ENCODE peak calls at places on chromosomes 1 and 21, in seven cellular contexts. One of them, this sample, is unnamed.

GRCh38 chr1:12567288-12567819 is 50.7 kb downstream of the DHRS3 start:
- DNase-seq in T-helper 2 cell: no peak
- DNase-seq in GM04504: no peak
- DNase-seq in heart left ventricle: no peak
- DNase-seq in ovary: no peak
- DNase-seq in CD4-positive, alpha-beta T cell: no peak
- DNase-seq in HS-5: no peak
- DNase-seq in this sample: no peak

GRCh38 chr1:153651771-153652170 is 6.7 kb upstream of the SNAPIN start:
- DNase-seq in T-helper 2 cell: no peak
- DNase-seq in GM04504: no peak
- DNase-seq in heart left ventricle: no peak
- DNase-seq in ovary: no peak
- DNase-seq in CD4-positive, alpha-beta T cell: no peak
- DNase-seq in HS-5: no peak
- DNase-seq in this sample: no peak

GRCh38 chr21:25670726-25671125 is 31.7 kb downstream of the JAM2 start:
- DNase-seq in T-helper 2 cell: no peak
- DNase-seq in GM04504: peak
- DNase-seq in heart left ventricle: no peak
- DNase-seq in ovary: no peak
- DNase-seq in CD4-positive, alpha-beta T cell: no peak
- DNase-seq in HS-5: peak
- DNase-seq in this sample: no peak

GRCh38 chr1:24535021-24535424 is 20.9 kb upstream of the NCMAP start:
- DNase-seq in T-helper 2 cell: peak
- DNase-seq in GM04504: no peak
- DNase-seq in heart left ventricle: no peak
- DNase-seq in ovary: no peak
- DNase-seq in CD4-positive, alpha-beta T cell: peak
- DNase-seq in HS-5: no peak
- DNase-seq in this sample: no peak

GRCh38 chr1:19878637-19878985 is 3.6 kb upstream of the OTUD3 start:
- DNase-seq in T-helper 2 cell: no peak
- DNase-seq in GM04504: no peak
- DNase-seq in heart left ventricle: no peak
- DNase-seq in ovary: no peak
- DNase-seq in CD4-positive, alpha-beta T cell: no peak
- DNase-seq in HS-5: no peak
- DNase-seq in this sample: no peak

GRCh38 chr1:55235722-55236121 is 20.6 kb upstream of the USP24 start:
- DNase-seq in T-helper 2 cell: no peak
- DNase-seq in GM04504: peak
- DNase-seq in heart left ventricle: no peak
- DNase-seq in ovary: no peak
- DNase-seq in CD4-positive, alpha-beta T cell: no peak
- DNase-seq in HS-5: peak
- DNase-seq in this sample: peak

GRCh38 chr1:232221790-232222499 is 408.0 kb downstream of the SIPA1L2 start:
- DNase-seq in T-helper 2 cell: no peak
- DNase-seq in GM04504: no peak
- DNase-seq in heart left ventricle: no peak
- DNase-seq in ovary: no peak
- DNase-seq in CD4-positive, alpha-beta T cell: no peak
- DNase-seq in HS-5: peak
- DNase-seq in this sample: no peak

GRCh38 chr1:11056504-11056903 is 3.3 kb downstream of the SRM start:
- DNase-seq in T-helper 2 cell: no peak
- DNase-seq in GM04504: no peak
- DNase-seq in heart left ventricle: no peak
- DNase-seq in ovary: no peak
- DNase-seq in CD4-positive, alpha-beta T cell: no peak
- DNase-seq in HS-5: no peak
- DNase-seq in this sample: no peak

GRCh38 chr1:108817811-108818210 is 39.1 kb downstream of the AKNAD1 start:
- DNase-seq in T-helper 2 cell: no peak
- DNase-seq in GM04504: no peak
- DNase-seq in heart left ventricle: no peak
- DNase-seq in ovary: no peak
- DNase-seq in CD4-positive, alpha-beta T cell: no peak
- DNase-seq in HS-5: no peak
- DNase-seq in this sample: no peak

GRCh38 chr1:117656202-117656641 is 50.4 kb downstream of the TENT5C start:
- DNase-seq in T-helper 2 cell: peak
- DNase-seq in GM04504: no peak
- DNase-seq in heart left ventricle: no peak
- DNase-seq in ovary: no peak
- DNase-seq in CD4-positive, alpha-beta T cell: peak
- DNase-seq in HS-5: no peak
- DNase-seq in this sample: no peak

GRCh38 chr1:3604997-3605823 is 6.1 kb downstream of the MEGF6 start:
- DNase-seq in T-helper 2 cell: no peak
- DNase-seq in GM04504: no peak
- DNase-seq in heart left ventricle: no peak
- DNase-seq in ovary: no peak
- DNase-seq in CD4-positive, alpha-beta T cell: no peak
- DNase-seq in HS-5: no peak
- DNase-seq in this sample: no peak

GRCh38 chr1:173269490-173270230 is 62.5 kb upstream of the TNFSF4 start:
- DNase-seq in T-helper 2 cell: no peak
- DNase-seq in GM04504: peak
- DNase-seq in heart left ventricle: no peak
- DNase-seq in ovary: no peak
- DNase-seq in CD4-positive, alpha-beta T cell: no peak
- DNase-seq in HS-5: peak
- DNase-seq in this sample: peak

GRCh38 chr1:56520202-56520601 is 59.2 kb downstream of the PLPP3 start:
- DNase-seq in T-helper 2 cell: no peak
- DNase-seq in GM04504: no peak
- DNase-seq in heart left ventricle: no peak
- DNase-seq in ovary: no peak
- DNase-seq in CD4-positive, alpha-beta T cell: no peak
- DNase-seq in HS-5: no peak
- DNase-seq in this sample: no peak

GRCh38 chr1:56135069-56135863 is 444.1 kb downstream of the PLPP3 start:
- DNase-seq in T-helper 2 cell: no peak
- DNase-seq in GM04504: peak
- DNase-seq in heart left ventricle: no peak
- DNase-seq in ovary: no peak
- DNase-seq in CD4-positive, alpha-beta T cell: no peak
- DNase-seq in HS-5: no peak
- DNase-seq in this sample: no peak

GRCh38 chr1:156391145-156391677 is 22.2 kb downstream of the RHBG start:
- DNase-seq in T-helper 2 cell: no peak
- DNase-seq in GM04504: no peak
- DNase-seq in heart left ventricle: no peak
- DNase-seq in ovary: no peak
- DNase-seq in CD4-positive, alpha-beta T cell: no peak
- DNase-seq in HS-5: no peak
- DNase-seq in this sample: no peak

GRCh38 chr1:201450721-201451291 is 18.2 kb downstream of the PHLDA3 start:
- DNase-seq in T-helper 2 cell: no peak
- DNase-seq in GM04504: no peak
- DNase-seq in heart left ventricle: peak
- DNase-seq in ovary: peak
- DNase-seq in CD4-positive, alpha-beta T cell: no peak
- DNase-seq in HS-5: no peak
- DNase-seq in this sample: peak

GRCh38 chr1:113966013-113966412 is 13.3 kb upstream of the OLFML3 start:
- DNase-seq in T-helper 2 cell: no peak
- DNase-seq in GM04504: no peak
- DNase-seq in heart left ventricle: no peak
- DNase-seq in ovary: no peak
- DNase-seq in CD4-positive, alpha-beta T cell: no peak
- DNase-seq in HS-5: no peak
- DNase-seq in this sample: no peak

GRCh38 chr1:21212126-21212525 is 35.4 kb upstream of the EIF4G3 start:
- DNase-seq in T-helper 2 cell: no peak
- DNase-seq in GM04504: no peak
- DNase-seq in heart left ventricle: no peak
- DNase-seq in ovary: no peak
- DNase-seq in CD4-positive, alpha-beta T cell: no peak
- DNase-seq in HS-5: peak
- DNase-seq in this sample: no peak

GRCh38 chr1:39499668-39500067 is 8.2 kb downstream of the BMP8A start:
- DNase-seq in T-helper 2 cell: no peak
- DNase-seq in GM04504: no peak
- DNase-seq in heart left ventricle: peak
- DNase-seq in ovary: peak
- DNase-seq in CD4-positive, alpha-beta T cell: no peak
- DNase-seq in HS-5: no peak
- DNase-seq in this sample: no peak

GRCh38 chr1:116394270-116394669 is 21.2 kb downstream of the ATP1A1 start:
- DNase-seq in T-helper 2 cell: no peak
- DNase-seq in GM04504: no peak
- DNase-seq in heart left ventricle: no peak
- DNase-seq in ovary: no peak
- DNase-seq in CD4-positive, alpha-beta T cell: no peak
- DNase-seq in HS-5: no peak
- DNase-seq in this sample: no peak

GRCh38 chr1:87325982-87326738 is 2.5 kb upstream of the LMO4 start:
- DNase-seq in T-helper 2 cell: peak
- DNase-seq in GM04504: no peak
- DNase-seq in heart left ventricle: peak
- DNase-seq in ovary: peak
- DNase-seq in CD4-positive, alpha-beta T cell: no peak
- DNase-seq in HS-5: no peak
- DNase-seq in this sample: peak

This sample was measured in amniotic stem cell.